ENCODE peak calls at places on chromosomes 16 and 17, in seven cellular contexts. J is pancreas; E is ovary; G is CD8-positive, alpha-beta T cell; O is lower lobe of right lung; D is ascending aorta; A is right cardiac atrium. T is an unnamed sample. For H3K27me3 and H3K4me1, the result is how much of the 10 kb centered on the place peaks cover.

GRCh38 chr17:27552467-27552779 is 78.6 kb upstream of the LGALS9 start:
- DNase-seq in J (no peak), E (no peak), G (no peak), O (no peak), D (no peak), A (peak), T (no peak)

GRCh38 chr17:65742433-65743312 is 181.2 kb upstream of the AXIN2 start:
- DNase-seq in J (no peak), E (no peak), G (no peak), O (no peak), D (no peak), A (no peak), T (no peak)

GRCh38 chr17:78414178-78415162 is 36.0 kb downstream of the PGS1 start:
- DNase-seq in J (peak), E (no peak), G (peak), O (no peak), D (no peak), A (peak), T (no peak)

GRCh38 chr17:31251618-31252328 is 45.3 kb downstream of the OMG start:
- DNase-seq in J (no peak), E (no peak), G (no peak), O (no peak), D (no peak), A (no peak), T (no peak)

GRCh38 chr17:33785281-33785680 is 469.8 kb upstream of the CCL2 start:
- DNase-seq in J (no peak), E (no peak), G (no peak), O (no peak), D (no peak), A (no peak), T (no peak)

GRCh38 chr17:77728871-77729270 is 229.6 kb upstream of the TNRC6C start:
- DNase-seq in J (no peak), E (no peak), G (no peak), O (no peak), D (peak), A (no peak), T (no peak)

GRCh38 chr17:47987240-47987835 is 16.4 kb downstream of the CDK5RAP3 start:
- DNase-seq in J (peak), E (no peak), G (no peak), O (no peak), D (no peak), A (no peak), T (no peak)

GRCh38 chr17:45270828-45271418 is 9.0 kb upstream of the SPATA32 start:
- DNase-seq in J (no peak), E (no peak), G (peak), O (no peak), D (no peak), A (no peak), T (no peak)

GRCh38 chr17:63316100-63316499 is 130.0 kb downstream of the CYB561 start:
- DNase-seq in J (no peak), E (no peak), G (no peak), O (no peak), D (no peak), A (no peak), T (no peak)

GRCh38 chr17:42422412-42422957 is 571 bp downstream of the CAVIN1 start:
- DNase-seq in J (peak), E (peak), G (no peak), O (peak), D (no peak), A (peak), T (no peak)

GRCh38 chr16:70600730-70601129 is 45.6 kb upstream of the IL34 start:
- DNase-seq in J (no peak), E (no peak), G (no peak), O (no peak), D (no peak), A (no peak), T (no peak)

GRCh38 chr16:30741461-30741914 is 6.7 kb upstream of the PHKG2 start:
- DNase-seq in J (no peak), E (no peak), G (no peak), O (peak), D (no peak), A (no peak), T (no peak)

GRCh38 chr16:3007059-3007956 is 5.4 kb upstream of the CLDN9 start:
- DNase-seq in J (peak), E (no peak), G (no peak), O (no peak), D (no peak), A (no peak), T (no peak)

GRCh38 chr17:15236281-15237105 is 28.6 kb downstream of the PMP22 start:
- DNase-seq in J (no peak), E (no peak), G (no peak), O (no peak), D (no peak), A (no peak), T (no peak)

GRCh38 chr17:78176548-78177025 is 8.2 kb downstream of the SYNGR2 start:
- DNase-seq in J (peak), E (peak), G (peak), O (peak), D (peak), A (peak), T (peak)

GRCh38 chr17:68291836-68292688 is 767 bp downstream of the ARSG start:
- DNase-seq in J (peak), E (peak), G (peak), O (peak), D (peak), A (peak), T (peak)

GRCh38 chr16:67357561-67357960 is 30.9 kb downstream of the LRRC36 start:
- DNase-seq in J (no peak), E (no peak), G (no peak), O (no peak), D (no peak), A (no peak), T (no peak)

GRCh38 chr17:58120195-58120822 is 27.9 kb upstream of the OR4D1 start:
- DNase-seq in J (no peak), E (peak), G (peak), O (no peak), D (no peak), A (no peak), T (peak)

GRCh38 chr17:9036336-9036735 is 15.0 kb downstream of the NTN1 start:
- DNase-seq in J (no peak), E (no peak), G (no peak), O (no peak), D (peak), A (no peak), T (no peak)

GRCh38 chr16:64964126-64964540 is 157.7 kb downstream of the CDH11 start:
- DNase-seq in J (no peak), E (no peak), G (no peak), O (no peak), D (no peak), A (no peak), T (no peak)

GRCh38 chr17:38449364-38449763 is 21.1 kb downstream of the ARHGAP23 start:
- DNase-seq in J (no peak), E (no peak), G (no peak), O (no peak), D (no peak), A (peak), T (no peak)

GRCh38 chr17:18961634-18962493 is 9.9 kb downstream of the SLC5A10 start:
- DNase-seq in J (peak), E (no peak), G (no peak), O (no peak), D (no peak), A (peak), T (no peak)

GRCh38 chr16:57647136-57647875 is 18.9 kb downstream of the ADGRG1 start:
- DNase-seq in J (no peak), E (no peak), G (no peak), O (no peak), D (no peak), A (no peak), T (no peak)

GRCh38 chr17:35315283-35315682 is 58.1 kb downstream of the SLFN11 start:
- DNase-seq in J (no peak), E (peak), G (no peak), O (no peak), D (peak), A (peak), T (peak)

GRCh38 chr17:67082110-67082509 is 37.8 kb downstream of the CACNG1 start:
- DNase-seq in J (no peak), E (no peak), G (no peak), O (no peak), D (no peak), A (no peak), T (no peak)

GRCh38 chr17:58215685-58216084 is 3.4 kb downstream of the MKS1 start:
- DNase-seq in J (no peak), E (no peak), G (no peak), O (no peak), D (no peak), A (no peak), T (no peak)

GRCh38 chr16:70805787-70806186 is 4.8 kb upstream of the VAC14 start:
- DNase-seq in J (no peak), E (no peak), G (no peak), O (no peak), D (no peak), A (no peak), T (no peak)

GRCh38 chr17:78045316-78045715 is 83.2 kb downstream of the TMC6 start:
- DNase-seq in J (no peak), E (no peak), G (no peak), O (no peak), D (no peak), A (no peak), T (no peak)

GRCh38 chr17:79077587-79077986 is 3.0 kb downstream of the ENGASE start:
- DNase-seq in J (no peak), E (no peak), G (no peak), O (peak), D (no peak), A (peak), T (no peak)

GRCh38 chr17:58337126-58337599 is 8.6 kb upstream of the TSPOAP1 start:
- DNase-seq in J (no peak), E (no peak), G (peak), O (no peak), D (no peak), A (no peak), T (no peak)

GRCh38 chr17:62444063-62444462 is 20.4 kb downstream of the METTL2A start:
- DNase-seq in J (no peak), E (no peak), G (no peak), O (no peak), D (no peak), A (no peak), T (no peak)

GRCh38 chr16:56513972-56514371 is 5.9 kb downstream of the BBS2 start:
- DNase-seq in J (no peak), E (no peak), G (peak), O (no peak), D (peak), A (no peak), T (no peak)

GRCh38 chr17:77392376-77393273 is 251.9 kb downstream of the SEC14L1 start:
- DNase-seq in J (peak), E (peak), G (no peak), O (no peak), D (no peak), A (peak), T (peak)

GRCh38 chr17:73528679-73529078 is 115.6 kb downstream of the SDK2 start:
- DNase-seq in J (no peak), E (no peak), G (no peak), O (no peak), D (no peak), A (no peak), T (no peak)

GRCh38 chr17:35489944-35490343 is 41.4 kb upstream of the SLFN13 start:
- DNase-seq in J (no peak), E (no peak), G (no peak), O (no peak), D (no peak), A (peak), T (no peak)

GRCh38 chr17:29007456-29008455 is 1.9 kb upstream of the SEZ6 start:
- DNase-seq in J (no peak), E (no peak), G (no peak), O (no peak), D (no peak), A (no peak), T (no peak)

GRCh38 chr17:45224671-45225050 is 3.0 kb downstream of the FMNL1 start:
- DNase-seq in J (peak), E (no peak), G (peak), O (no peak), D (peak), A (peak), T (no peak)

GRCh38 chr17:7095642-7096041 is 15.6 kb upstream of the CLEC10A start:
- DNase-seq in J (no peak), E (no peak), G (no peak), O (no peak), D (no peak), A (no peak), T (no peak)

GRCh38 chr16:4692460-4693295 is 684 bp upstream of the NUDT16L1 start:
- DNase-seq in J (peak), E (no peak), G (no peak), O (no peak), D (peak), A (no peak), T (no peak)

DNA sequence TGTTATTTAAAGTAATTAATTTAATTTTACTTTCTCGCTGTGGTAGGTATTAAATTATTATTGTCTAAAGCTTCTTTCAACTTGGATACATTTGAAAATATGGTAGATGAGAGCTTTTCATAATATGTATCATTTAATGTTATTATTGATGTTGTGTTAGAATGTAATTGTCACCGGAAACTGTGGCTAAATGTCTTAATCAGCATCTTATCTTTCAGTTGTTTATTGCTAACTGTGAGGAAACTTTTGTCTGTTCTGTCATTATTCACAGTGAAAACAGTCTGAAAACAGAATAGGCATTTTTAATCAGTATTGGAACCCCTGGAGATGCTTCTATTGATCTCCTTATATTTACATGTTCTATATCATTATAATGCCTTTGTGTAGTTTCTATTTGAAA is 120.7 kb downstream of the STXBP4 start:
- DNase-seq in J (no peak), E (no peak), G (no peak), O (no peak), D (no peak), A (no peak), T (no peak)
- H3K27ac ChIP-seq in J (no peak), E (no peak), G (no peak), O (no peak), D (no peak), A (no peak), T (no peak)

DNA sequence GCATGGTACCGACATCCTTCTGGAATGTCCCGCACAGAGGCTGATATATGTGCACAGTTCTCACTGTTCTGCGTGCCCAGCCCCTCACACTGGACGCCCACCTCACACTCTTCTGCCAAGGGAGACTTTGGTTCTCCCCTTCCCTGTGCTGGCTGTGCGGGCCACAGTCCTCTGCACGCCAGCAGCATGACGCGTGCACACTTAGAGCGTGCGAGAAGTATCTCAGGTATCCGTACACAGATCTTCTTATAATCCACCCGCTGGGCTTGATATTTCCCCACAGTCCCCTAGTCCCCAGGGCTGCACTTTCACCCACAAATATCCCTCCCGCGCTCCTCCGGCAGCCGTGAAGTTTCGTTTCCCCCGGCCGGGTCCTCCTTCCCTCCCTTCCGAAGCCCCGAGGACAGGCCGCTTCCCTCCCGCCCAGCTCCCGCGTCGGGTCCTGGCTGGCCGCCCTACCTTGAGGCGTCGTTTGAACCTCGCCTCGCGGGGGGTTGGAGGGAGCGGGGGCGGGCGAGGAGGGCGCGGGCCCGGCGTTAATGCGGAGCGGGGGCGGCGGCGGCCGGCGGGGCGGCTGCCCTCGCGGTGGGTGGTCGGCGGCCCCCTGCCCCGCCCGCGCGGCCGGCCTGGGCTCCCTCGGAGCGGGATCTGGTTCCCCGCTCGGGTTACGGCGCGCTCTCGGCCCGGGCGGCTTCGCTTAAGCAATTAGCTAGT is 5.0 kb upstream of the FOXF1 start:
- DNase-seq in J (no peak), E (no peak), G (no peak), O (no peak), D (no peak), A (no peak), T (no peak)
- H3K27me3 ChIP-seq in J (under half), E (under half), G (under half), O (half or more), D (under half), A (under half), T (half or more)

GRCh38 chr17:82333279-82334171 is at the start of gene SECTM1:
- DNase-seq in J (peak), E (peak), G (peak), O (peak), D (no peak), A (peak), T (peak)

GRCh38 chr17:82331345-82331939 is 2.1 kb downstream of the SECTM1 start:
- DNase-seq in J (peak), E (no peak), G (no peak), O (no peak), D (no peak), A (no peak), T (peak)

GRCh38 chr17:82332669-82333278 is 792 bp downstream of the SECTM1 start:
- DNase-seq in J (peak), E (peak), G (peak), O (peak), D (no peak), A (peak), T (no peak)

GRCh38 chr17:82334622-82335394 is 1.2 kb upstream of the SECTM1 start:
- DNase-seq in J (peak), E (no peak), G (peak), O (no peak), D (no peak), A (peak), T (peak)

GRCh38 chr17:82334204-82334621 is 647 bp upstream of the SECTM1 start:
- DNase-seq in J (peak), E (no peak), G (peak), O (peak), D (no peak), A (no peak), T (no peak)
- H3K4me1 ChIP-seq in J (under half), E (under half), G (under half), O (half or more), D (under half), A (under half), T (half or more)

GRCh38 chr16:89334461-89334860 is 117.0 kb downstream of the ZNF778 start:
- DNase-seq in J (peak), E (no peak), G (no peak), O (peak), D (no peak), A (peak), T (no peak)

GRCh38 chr16:89335803-89336485 is 118.4 kb downstream of the ZNF778 start:
- DNase-seq in J (no peak), E (no peak), G (no peak), O (peak), D (no peak), A (peak), T (no peak)

GRCh38 chr16:89334050-89334449 is 116.5 kb downstream of the ZNF778 start:
- DNase-seq in J (peak), E (no peak), G (no peak), O (no peak), D (no peak), A (peak), T (no peak)

GRCh38 chr16:89332248-89333245 is 115.0 kb downstream of the ZNF778 start:
- DNase-seq in J (peak), E (no peak), G (no peak), O (no peak), D (no peak), A (peak), T (no peak)

GRCh38 chr16:89334988-89335802 is 117.7 kb downstream of the ZNF778 start:
- DNase-seq in J (peak), E (no peak), G (no peak), O (peak), D (no peak), A (peak), T (no peak)
- H3K27ac ChIP-seq in J (no peak), E (no peak), G (no peak), O (peak), D (no peak), A (peak), T (peak)

GRCh38 chr17:36938566-36939058 is 1.3 kb downstream of the LHX1 start:
- DNase-seq in J (peak), E (no peak), G (no peak), O (no peak), D (peak), A (no peak), T (no peak)
- H3K27me3 ChIP-seq in J (half or more), E (under half), G (half or more), O (half or more), D (half or more), A (under half), T (half or more)

GRCh38 chr16:81620029-81620428 is 159.1 kb upstream of the PLCG2 start:
- DNase-seq in J (no peak), E (no peak), G (no peak), O (no peak), D (no peak), A (no peak), T (no peak)
- H3K4me1 ChIP-seq in J (under half), E (under half), G (under half), O (under half), D (under half), A (under half), T (under half)

DNA sequence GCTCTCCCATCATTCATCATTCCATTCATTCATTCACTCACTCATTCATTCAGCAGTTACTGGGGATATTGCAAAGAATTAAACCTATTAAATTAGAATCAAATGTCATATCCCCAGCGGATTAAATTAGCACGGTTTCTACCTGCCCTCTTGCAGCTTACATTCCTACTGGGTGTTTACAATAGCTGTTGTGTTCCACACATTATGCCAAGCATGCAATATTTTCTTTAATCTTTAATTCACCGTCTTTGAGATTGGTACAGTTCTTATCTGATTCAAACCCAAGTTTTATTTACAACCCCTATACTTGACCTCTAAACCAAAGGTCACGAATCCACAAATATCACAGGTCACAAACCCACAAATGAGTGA is 727 bp upstream of the USP31 start:
- DNase-seq in J (no peak), E (no peak), G (no peak), O (no peak), D (no peak), A (no peak), T (no peak)
- H3K27ac ChIP-seq in J (peak), E (no peak), G (peak), O (peak), D (peak), A (no peak), T (peak)

DNA sequence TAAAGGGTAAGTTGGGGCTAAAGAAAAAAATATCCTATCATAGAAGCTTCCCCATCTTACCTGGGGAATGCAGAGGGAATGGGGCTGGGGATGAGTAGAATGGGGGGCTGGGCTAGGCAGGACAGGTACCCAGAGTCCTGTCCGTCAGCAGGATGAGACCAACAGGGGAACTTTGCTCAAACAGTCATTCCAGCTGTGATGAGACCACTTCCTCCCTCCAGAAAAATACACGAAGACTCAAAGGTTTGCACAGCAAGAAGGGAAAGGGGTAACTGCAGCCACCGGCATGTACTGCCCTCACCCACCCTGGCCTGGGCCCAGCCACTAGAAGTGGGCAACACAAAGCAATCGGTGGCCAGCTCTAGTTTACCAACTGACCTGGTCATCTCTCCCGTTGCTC is 20.7 kb upstream of the SLC35B1 start:
- DNase-seq in J (no peak), E (no peak), G (no peak), O (no peak), D (no peak), A (no peak), T (no peak)
- H3K27me3 ChIP-seq in J (under half), E (under half), G (under half), O (under half), D (under half), A (under half), T (under half)

GRCh38 chr17:64323774-64324173 is 60.7 kb upstream of the TEX2 start:
- DNase-seq in J (no peak), E (no peak), G (no peak), O (no peak), D (no peak), A (no peak), T (no peak)
- H3K4me1 ChIP-seq in J (under half), E (under half), G (under half), O (half or more), D (under half), A (under half), T (under half)